ENCODE peak calls at places on chromosomes 13 and 19, in seven cellular contexts. Z is lower lobe of right lung, A is cardiac muscle cell, I is right lobe of liver, J is MM.1S, C is SK-N-SH, D is NT2/D1. B is an unnamed sample. For H3K9me3, H3K4me1 and H3K27me3, the result is how much of the 10 kb centered on the place peaks cover.

GRCh38 chr19:46489445-46490272 is 6.0 kb downstream of the PNMA8B start:
- DNase-seq in Z (peak), A (no peak), I (peak), J (no peak), C (peak), D (no peak), B (no peak)

GRCh38 chr19:13902993-13903555 is 2.8 kb downstream of the BRME1 start:
- DNase-seq in Z (no peak), A (no peak), I (no peak), J (peak), C (peak), D (no peak), B (no peak)

GRCh38 chr19:38290631-38291147 is 13.4 kb upstream of the C19orf33 start:
- DNase-seq in Z (peak), A (no peak), I (no peak), J (no peak), C (no peak), D (no peak), B (no peak)

GRCh38 chr19:14432817-14433453 is at the start of gene PKN1:
- DNase-seq in Z (peak), A (peak), I (no peak), J (peak), C (peak), D (peak), B (no peak)

GRCh38 chr19:13505761-13506549 is at the start of gene CACNA1A:
- DNase-seq in Z (no peak), A (peak), I (no peak), J (no peak), C (peak), D (no peak), B (no peak)

GRCh38 chr19:16449330-16449961 is 22.3 kb downstream of the EPS15L1 start:
- DNase-seq in Z (no peak), A (no peak), I (no peak), J (peak), C (no peak), D (no peak), B (peak)

GRCh38 chr13:50921706-50922105 is 12.1 kb downstream of the RNASEH2B start:
- DNase-seq in Z (no peak), A (no peak), I (no peak), J (no peak), C (no peak), D (no peak), B (no peak)

GRCh38 chr19:30113182-30113581 is 171.1 kb downstream of the URI1 start:
- DNase-seq in Z (no peak), A (no peak), I (no peak), J (no peak), C (no peak), D (no peak), B (no peak)

GRCh38 chr19:49058592-49058991 is 1.0 kb upstream of the CGB7 start:
- DNase-seq in Z (no peak), A (peak), I (no peak), J (no peak), C (peak), D (no peak), B (no peak)

GRCh38 chr19:54180691-54181091 is 7.7 kb upstream of the TMC4 start:
- DNase-seq in Z (peak), A (no peak), I (no peak), J (no peak), C (no peak), D (no peak), B (no peak)

GRCh38 chr13:105346141-105346766 is 1189.2 kb downstream of the EFNB2 start:
- DNase-seq in Z (no peak), A (no peak), I (no peak), J (no peak), C (no peak), D (no peak), B (peak)

GRCh38 chr13:65342938-65343337 is 1887.2 kb downstream of the PCDH9 start:
- DNase-seq in Z (no peak), A (no peak), I (no peak), J (no peak), C (no peak), D (no peak), B (no peak)

GRCh38 chr13:75258159-75258782 is 223.7 kb downstream of the TBC1D4 start:
- DNase-seq in Z (no peak), A (peak), I (no peak), J (peak), C (peak), D (peak), B (peak)

DNA sequence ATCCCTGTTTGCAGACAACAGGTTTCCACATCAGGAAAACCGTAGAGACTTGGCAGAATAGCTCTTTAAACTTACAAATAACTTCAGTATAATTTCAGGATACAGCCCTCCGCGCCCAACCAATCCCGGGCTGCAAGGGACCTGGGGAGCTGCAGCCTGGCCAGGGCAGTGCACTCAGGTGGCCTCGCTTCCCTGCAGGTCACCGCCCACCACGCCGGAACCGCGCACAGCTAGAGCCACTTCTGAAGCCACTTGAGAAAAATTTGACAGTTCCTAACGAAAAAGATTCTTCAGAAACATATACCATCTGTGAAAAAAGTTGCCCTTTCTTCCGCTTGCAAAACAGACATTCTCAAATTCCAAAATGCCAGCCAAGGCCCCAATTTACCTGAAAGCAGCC is 11.1 kb downstream of the ZNF91 start:
- DNase-seq in Z (no peak), A (no peak), I (no peak), J (no peak), C (no peak), D (no peak), B (no peak)
- H3K9me3 ChIP-seq in Z (half or more), A (under half), I (under half), J (under half), C (under half), D (under half), B (under half)

DNA sequence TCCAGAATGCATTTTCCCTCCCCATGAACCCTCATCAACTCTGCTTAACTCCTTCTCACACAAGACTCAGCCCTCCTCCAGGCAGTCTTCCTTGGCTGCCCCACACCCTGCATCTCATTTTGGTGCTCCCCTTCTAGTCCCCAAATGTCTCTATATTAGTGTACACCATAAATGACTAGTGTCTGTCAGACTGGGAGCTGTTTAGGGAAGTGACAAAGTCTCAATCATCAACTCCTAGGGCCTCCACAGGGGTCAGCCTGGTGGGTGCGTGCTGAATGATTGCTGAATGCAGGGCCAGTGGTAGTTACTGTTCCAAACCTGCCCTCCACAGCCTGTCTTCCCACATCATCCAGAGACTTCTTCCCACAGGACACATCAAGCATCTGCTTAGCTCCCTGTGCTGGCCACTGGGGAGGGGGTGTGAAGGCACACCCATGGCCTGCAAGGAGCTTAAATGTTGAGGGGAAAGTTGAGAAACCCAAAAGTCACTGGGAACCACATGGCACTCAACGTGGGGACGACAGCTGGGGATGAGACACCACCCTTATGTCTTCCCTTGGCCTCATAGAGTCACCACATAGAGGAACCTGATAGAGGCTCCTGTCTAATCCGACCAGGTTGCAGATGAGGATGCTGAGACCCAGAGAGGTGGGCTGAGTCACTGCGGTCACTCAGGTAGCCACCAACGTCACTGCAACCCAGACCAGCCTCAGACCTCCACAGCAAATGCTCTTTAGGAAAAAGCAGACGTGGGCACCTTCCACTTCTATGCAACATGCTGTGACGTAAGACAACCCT is 79.3 kb upstream of the TM9SF2 start:
- DNase-seq in Z (no peak), A (no peak), I (peak), J (no peak), C (no peak), D (no peak), B (no peak)
- H3K4me1 ChIP-seq in Z (under half), A (under half), I (under half), J (under half), C (under half), D (under half), B (under half)

DNA sequence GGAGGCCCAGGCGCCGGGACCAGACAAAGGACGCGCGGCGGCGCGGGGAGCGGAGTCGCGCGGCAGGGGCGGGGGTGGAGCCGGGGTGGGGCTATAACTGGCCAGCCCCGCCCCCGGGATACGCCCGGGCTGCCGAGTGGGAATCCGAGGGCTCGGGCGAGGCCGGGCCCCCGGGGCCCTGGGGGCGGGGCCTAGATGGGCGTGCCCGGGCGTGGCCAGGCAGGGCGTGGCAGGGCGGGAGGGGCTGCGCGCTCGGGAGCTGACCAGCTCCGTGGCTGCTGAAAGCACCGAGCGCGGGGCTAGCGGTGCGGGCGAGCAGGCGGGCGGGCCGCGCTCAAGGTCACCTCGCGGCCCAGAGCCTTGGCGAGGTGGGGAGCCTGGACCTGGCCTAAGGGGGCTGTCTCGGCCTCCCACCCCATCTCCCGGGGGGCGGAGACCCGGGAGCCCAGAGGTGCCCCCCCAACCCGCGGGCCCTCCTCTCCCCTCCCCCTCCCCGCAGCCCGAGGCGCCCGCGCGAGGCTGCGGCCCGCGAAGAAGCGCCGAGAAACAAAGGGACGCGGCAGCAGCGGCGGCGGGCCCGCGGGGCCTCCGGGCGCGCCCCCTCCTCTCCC is 1.3 kb downstream of the ELAVL3 start:
- DNase-seq in Z (no peak), A (peak), I (no peak), J (no peak), C (peak), D (peak), B (peak)
- H3K27me3 ChIP-seq in Z (under half), A (half or more), I (under half), J (under half), C (under half), D (under half), B (under half)

GRCh38 chr19:23475477-23475876 is 80.2 kb upstream of the ZNF91 start:
- DNase-seq in Z (no peak), A (no peak), I (no peak), J (no peak), C (no peak), D (no peak), B (no peak)

GRCh38 chr19:23482829-23483228 is 87.6 kb upstream of the ZNF91 start:
- DNase-seq in Z (no peak), A (no peak), I (no peak), J (no peak), C (no peak), D (no peak), B (no peak)

DNA sequence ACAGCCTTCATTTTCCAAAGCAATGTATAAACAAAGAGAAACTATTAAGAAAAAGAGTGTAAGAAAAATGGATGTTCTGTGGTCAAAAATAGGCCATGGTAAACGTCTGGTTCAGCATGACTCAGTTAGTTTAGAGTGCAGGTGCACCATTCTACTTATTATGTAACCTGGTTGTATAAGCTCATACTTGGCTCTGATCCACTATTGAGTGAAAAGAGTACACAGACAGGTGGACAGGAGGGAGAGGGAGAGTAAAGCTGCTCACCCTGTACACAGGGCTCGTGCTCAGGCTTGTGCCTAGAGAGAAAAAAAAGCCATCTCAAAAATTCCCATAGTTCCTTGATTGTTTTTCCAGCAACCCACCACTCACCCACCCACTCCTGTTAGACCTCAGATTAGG is 85.8 kb upstream of the ZNF91 start:
- DNase-seq in Z (no peak), A (no peak), I (no peak), J (no peak), C (no peak), D (no peak), B (no peak)
- H3K9me3 ChIP-seq in Z (under half), A (under half), I (under half), J (under half), C (under half), D (under half), B (under half)

GRCh38 chr13:49305824-49306425 is 58.2 kb downstream of the CDADC1 start:
- DNase-seq in Z (no peak), A (no peak), I (no peak), J (no peak), C (no peak), D (no peak), B (no peak)

GRCh38 chr13:49310251-49310650 is 62.5 kb downstream of the CDADC1 start:
- DNase-seq in Z (no peak), A (no peak), I (no peak), J (no peak), C (no peak), D (no peak), B (no peak)

GRCh38 chr13:49308977-49309408 is 61.3 kb downstream of the CDADC1 start:
- DNase-seq in Z (no peak), A (no peak), I (peak), J (no peak), C (no peak), D (no peak), B (peak)

GRCh38 chr13:49307365-49307764 is 59.6 kb downstream of the CDADC1 start:
- DNase-seq in Z (no peak), A (no peak), I (no peak), J (no peak), C (no peak), D (no peak), B (no peak)

DNA sequence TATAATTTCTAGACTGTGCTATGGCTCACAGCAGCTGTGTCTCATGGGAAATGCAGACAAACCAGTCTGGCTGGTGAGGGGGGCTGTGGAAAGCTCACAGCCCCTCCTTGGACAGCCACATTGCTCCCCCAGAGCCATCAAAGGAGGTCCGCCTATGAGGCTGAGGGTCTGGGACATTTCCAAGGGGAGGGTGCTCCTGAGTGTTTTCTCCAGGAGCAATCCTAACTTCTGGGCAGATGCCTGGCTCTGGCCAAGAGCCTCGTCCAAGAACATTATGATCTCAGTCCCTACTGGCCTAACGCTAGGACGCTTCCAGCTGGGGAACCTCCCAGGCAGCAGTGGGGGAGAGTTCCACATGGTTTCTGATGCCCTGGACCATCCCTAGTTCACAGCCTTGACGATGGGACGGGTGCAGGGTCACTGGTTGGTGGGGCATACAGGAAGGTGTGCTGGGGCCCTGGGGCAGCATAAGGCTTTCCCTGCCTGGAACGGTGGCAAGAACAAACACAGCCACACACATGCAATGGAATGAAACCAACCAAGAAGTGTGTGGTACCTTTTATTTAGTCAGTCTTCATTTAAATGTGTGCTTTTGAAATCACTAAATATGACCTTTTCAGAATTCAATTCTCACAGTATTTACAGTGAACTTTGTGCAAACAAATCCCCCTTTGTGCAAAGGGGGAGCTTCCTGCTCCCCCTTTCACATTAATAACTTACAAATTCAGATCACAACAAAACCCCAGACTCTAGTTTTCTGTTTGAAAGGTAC is 60.6 kb downstream of the CDADC1 start:
- DNase-seq in Z (peak), A (no peak), I (peak), J (no peak), C (no peak), D (no peak), B (no peak)
- H3K4me1 ChIP-seq in Z (under half), A (under half), I (under half), J (under half), C (under half), D (under half), B (under half)

B was measured in small intestine.